ENCODE peak calls at places on chromosome 15, in four cellular contexts. B is A549, S is GM12878, T is K562. R is an unnamed sample. For H3K4me1, the result is how much of the 10 kb centered on the place peaks cover.

GRCh38 chr15:31261266-31262142 is 65.1 kb upstream of the KLF13 start:
- DNase-seq in B (no peak), S (no peak), T (no peak), R (no peak)

GRCh38 chr15:51647128-51647562 is 24.6 kb upstream of the DMXL2 start:
- DNase-seq in B (no peak), S (no peak), T (peak), R (peak)

GRCh38 chr15:62594017-62594416 is 428.9 kb upstream of the C2CD4B start:
- DNase-seq in B (no peak), S (no peak), T (no peak), R (no peak)

GRCh38 chr15:76871930-76872329 is 33.2 kb downstream of the SCAPER start:
- DNase-seq in B (no peak), S (no peak), T (no peak), R (no peak)

GRCh38 chr15:46460426-46460825 is 825.6 kb downstream of the SQOR start:
- DNase-seq in B (no peak), S (no peak), T (no peak), R (no peak)

GRCh38 chr15:80912673-80913072 is 76.9 kb downstream of the MESD start:
- DNase-seq in B (no peak), S (no peak), T (no peak), R (no peak)

GRCh38 chr15:62841891-62842559 is 200.5 kb upstream of the TPM1 start:
- DNase-seq in B (no peak), S (no peak), T (no peak), R (no peak)

GRCh38 chr15:29538110-29538509 is 268.5 kb upstream of the NSMCE3 start:
- DNase-seq in B (no peak), S (no peak), T (no peak), R (no peak)

GRCh38 chr15:37088436-37088835 is 11.9 kb downstream of the MEIS2 start:
- DNase-seq in B (no peak), S (no peak), T (no peak), R (peak)

GRCh38 chr15:72092691-72093090 is 25.3 kb downstream of the MYO9A start:
- DNase-seq in B (no peak), S (no peak), T (no peak), R (no peak)

GRCh38 chr15:73628976-73629854 is 4.0 kb downstream of the NPTN start:
- DNase-seq in B (no peak), S (no peak), T (no peak), R (no peak)

GRCh38 chr15:91882858-91883586 is 29.5 kb downstream of the SLCO3A1 start:
- DNase-seq in B (no peak), S (no peak), T (no peak), R (peak)

GRCh38 chr15:72382146-72382545 is 6.3 kb upstream of the HEXA start:
- DNase-seq in B (no peak), S (no peak), T (no peak), R (no peak)

DNA sequence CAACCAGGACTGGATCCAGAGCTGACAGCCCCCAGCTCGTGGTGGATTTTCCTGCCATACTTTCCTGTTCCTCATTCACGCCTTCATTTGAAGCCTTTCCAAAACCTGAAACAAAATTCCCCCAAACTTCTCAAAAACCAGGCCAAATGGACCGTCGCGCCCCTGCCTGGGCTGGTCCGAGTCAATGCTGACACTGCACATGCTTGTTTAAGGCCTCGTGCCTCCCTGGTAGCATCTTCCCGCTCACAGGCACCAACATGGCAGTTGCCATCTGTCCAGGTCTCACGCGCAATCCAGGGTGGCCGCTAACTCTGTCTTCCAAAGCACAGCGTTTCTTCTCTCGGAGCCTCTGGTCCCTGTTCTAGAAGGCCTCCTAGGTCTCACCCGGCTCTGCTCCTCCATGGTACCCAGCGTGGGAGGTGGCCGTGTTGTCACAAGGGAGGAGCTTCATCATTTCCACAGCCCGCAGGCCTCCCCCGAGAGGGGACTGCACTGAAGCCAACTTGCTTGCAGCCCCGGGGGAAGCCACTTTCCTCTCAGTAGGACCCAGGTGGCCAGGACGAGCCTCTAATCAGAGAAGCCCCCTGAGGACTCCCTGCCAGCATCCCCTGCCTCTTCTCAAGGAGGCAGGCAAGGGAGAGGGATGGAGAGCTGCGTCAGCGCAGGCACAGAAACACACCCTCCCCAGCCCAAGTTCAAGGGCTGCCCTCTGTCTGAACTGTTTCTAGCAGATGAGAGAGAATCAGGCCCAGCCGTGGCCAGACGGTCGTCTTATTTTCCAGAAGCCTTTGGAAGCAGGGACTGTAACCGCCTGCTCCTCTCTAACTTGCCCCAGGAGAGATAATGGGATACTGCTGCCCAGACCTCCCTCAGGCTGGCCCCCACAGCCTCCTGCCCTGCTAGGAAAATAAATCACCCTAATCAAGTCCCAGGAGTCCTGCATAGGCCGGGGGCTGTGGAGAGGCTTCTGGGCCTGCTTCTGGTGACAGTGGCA is 152.8 kb upstream of the TLE3 start:
- DNase-seq in B (no peak), S (no peak), T (no peak), R (no peak)
- H3K4me1 ChIP-seq in B (under half), S (under half), T (under half), R (under half)

DNA sequence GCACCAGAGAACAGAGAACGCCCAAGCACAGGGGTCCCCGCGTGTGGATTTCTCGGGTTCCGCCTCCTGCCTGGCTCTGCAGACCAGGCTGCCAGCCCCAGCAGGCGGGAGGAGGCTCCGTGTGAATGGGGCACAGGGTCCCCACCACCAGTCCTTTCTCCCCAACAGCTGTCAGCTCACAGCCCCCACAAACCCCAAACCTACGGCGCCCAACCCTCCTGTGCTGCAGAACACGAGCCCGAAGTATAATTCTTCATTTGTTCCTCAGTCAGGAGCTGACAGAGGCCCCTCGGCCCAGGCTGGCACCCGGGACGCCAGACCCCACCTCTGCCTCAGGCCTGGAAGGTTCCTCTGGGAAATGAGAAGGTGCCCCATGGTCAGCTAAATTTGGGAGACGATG is 78.0 kb downstream of the TBC1D2B start:
- DNase-seq in B (no peak), S (no peak), T (no peak), R (no peak)
- TF ChIP-seq ELK1 in B (no peak), S (no peak), T (no peak), R (no peak)

DNA sequence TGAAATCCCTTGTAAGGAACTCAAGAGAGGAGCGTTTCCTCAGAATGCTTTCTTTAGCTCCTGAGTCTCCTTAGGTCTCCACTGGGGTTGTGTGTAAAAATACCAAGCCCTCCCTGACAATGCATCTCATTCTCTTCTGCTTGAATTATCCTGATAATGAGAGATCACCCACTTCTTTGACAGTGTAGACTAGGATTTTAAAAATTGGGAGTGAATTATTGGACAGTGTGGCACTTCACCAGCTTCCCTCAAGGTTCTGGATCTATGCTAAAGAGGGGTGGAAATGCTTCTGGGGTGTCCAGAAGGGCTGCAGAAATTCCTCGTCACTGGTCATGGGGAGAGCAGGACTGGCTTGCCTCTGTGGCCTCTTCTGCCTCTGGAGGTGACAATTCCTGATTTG is 41.8 kb upstream of the POLG start:
- DNase-seq in B (no peak), S (no peak), T (no peak), R (no peak)
- H3K4me1 ChIP-seq in B (under half), S (under half), T (under half), R (under half)

DNA sequence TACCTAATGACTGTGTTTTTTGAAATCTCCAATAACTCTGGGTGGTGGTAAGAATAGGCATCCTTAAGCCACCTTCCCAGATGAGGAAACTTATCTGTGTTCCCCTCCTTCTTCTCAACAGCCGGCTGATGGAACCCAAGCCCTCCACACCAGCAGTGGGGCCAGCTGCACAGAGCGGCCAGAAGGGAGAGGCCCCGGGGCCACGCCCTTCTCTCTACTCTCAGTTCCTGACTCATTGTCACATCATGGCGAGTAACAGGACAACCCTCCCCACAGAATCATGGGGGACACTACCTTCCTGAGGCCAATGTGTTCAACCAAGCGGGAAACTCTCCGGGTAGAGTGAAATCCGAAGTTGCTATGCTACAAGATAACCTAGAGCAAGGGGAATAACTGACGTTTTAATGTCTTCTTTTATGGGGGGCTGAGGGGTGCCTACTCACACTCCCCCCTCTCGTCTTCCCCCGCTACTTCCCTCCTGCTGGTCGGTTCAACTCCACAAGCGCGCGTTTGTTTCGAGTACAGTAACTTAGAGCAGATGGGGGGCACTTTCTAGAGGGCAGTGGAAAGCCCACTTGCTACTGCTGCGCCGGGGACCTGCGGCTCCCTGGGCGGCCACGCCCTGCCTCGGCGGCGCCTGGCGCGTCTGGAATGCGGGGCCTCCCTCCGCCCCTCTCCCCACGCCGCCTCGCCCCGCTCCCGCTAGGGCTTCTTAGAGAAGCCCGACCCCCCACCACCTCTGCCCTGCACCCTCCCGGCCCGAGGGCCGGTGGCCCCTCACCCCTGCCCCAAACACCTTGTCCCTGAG is 618 bp downstream of the ANXA2 start:
- DNase-seq in B (peak), S (peak), T (peak), R (peak)
- TF ChIP-seq ELK1 in B (no peak), S (no peak), T (no peak), R (no peak)

R was measured in IMR-90.